ENCODE peak calls at places on chromosomes 11 and 22, in ten cellular contexts. V, A, K, Q, B, S, L, H, G and Y are unnamed samples.

GRCh38 chr11:12862761-12863469 is 146.2 kb upstream of the RASSF10 start:
- DNase-seq in V (no peak), A (peak), K (peak), Q (peak), B (no peak), S (no peak), L (no peak), H (no peak), G (peak), Y (no peak)

GRCh38 chr22:22944268-22944985 is 56.8 kb downstream of the IGLL5 start:
- DNase-seq in V (no peak), A (no peak), K (no peak), Q (no peak), B (no peak), S (peak), L (no peak), H (no peak), G (no peak), Y (no peak)

GRCh38 chr11:96328395-96329010 is 14.5 kb downstream of the MAML2 start:
- DNase-seq in V (no peak), A (no peak), K (no peak), Q (peak), B (no peak), S (no peak), L (no peak), H (no peak), G (no peak), Y (no peak)

GRCh38 chr11:62770778-62771143 is 435 bp upstream of the TAF6L start:
- DNase-seq in V (no peak), A (no peak), K (no peak), Q (no peak), B (peak), S (no peak), L (no peak), H (peak), G (no peak), Y (no peak)

GRCh38 chr11:69055212-69055586 is 6.5 kb downstream of the TPCN2 start:
- DNase-seq in V (no peak), A (no peak), K (no peak), Q (no peak), B (peak), S (no peak), L (peak), H (peak), G (no peak), Y (no peak)

GRCh38 chr11:927871-928270 is 2.2 kb downstream of the AP2A2 start:
- DNase-seq in V (peak), A (no peak), K (no peak), Q (no peak), B (no peak), S (no peak), L (peak), H (no peak), G (no peak), Y (no peak)

GRCh38 chr11:2369896-2370295 is 7.2 kb upstream of the CD81 start:
- DNase-seq in V (no peak), A (no peak), K (no peak), Q (no peak), B (no peak), S (no peak), L (no peak), H (no peak), G (no peak), Y (no peak)

GRCh38 chr11:119363081-119363861 is 16.8 kb upstream of the MFRP start:
- DNase-seq in V (no peak), A (no peak), K (no peak), Q (no peak), B (no peak), S (no peak), L (peak), H (peak), G (no peak), Y (no peak)

GRCh38 chr11:97964332-97965004 is 1056.3 kb upstream of the CNTN5 start:
- DNase-seq in V (no peak), A (no peak), K (no peak), Q (no peak), B (no peak), S (no peak), L (no peak), H (no peak), G (no peak), Y (no peak)

GRCh38 chr11:26187639-26188038 is 144.3 kb upstream of the ANO3 start:
- DNase-seq in V (no peak), A (no peak), K (peak), Q (peak), B (peak), S (no peak), L (no peak), H (no peak), G (peak), Y (no peak)

GRCh38 chr11:122743949-122744876 is 88.7 kb downstream of the UBASH3B start:
- DNase-seq in V (peak), A (no peak), K (no peak), Q (no peak), B (no peak), S (peak), L (peak), H (no peak), G (no peak), Y (peak)

GRCh38 chr11:45647329-45647728 is 18.1 kb downstream of the CHST1 start:
- DNase-seq in V (no peak), A (no peak), K (no peak), Q (no peak), B (no peak), S (no peak), L (no peak), H (no peak), G (no peak), Y (no peak)

GRCh38 chr22:46660604-46661201 is 40.5 kb downstream of the GRAMD4 start:
- DNase-seq in V (no peak), A (peak), K (no peak), Q (no peak), B (no peak), S (no peak), L (peak), H (peak), G (no peak), Y (no peak)

GRCh38 chr11:105829084-105829483 is 193.0 kb downstream of the MSANTD4 start:
- DNase-seq in V (no peak), A (no peak), K (no peak), Q (no peak), B (no peak), S (no peak), L (no peak), H (no peak), G (no peak), Y (peak)

GRCh38 chr22:25666308-25666707 is 75.7 kb upstream of the MYO18B start:
- DNase-seq in V (no peak), A (no peak), K (no peak), Q (no peak), B (peak), S (peak), L (peak), H (peak), G (peak), Y (no peak)

GRCh38 chr11:121614661-121615240 is 162.0 kb upstream of the SORL1-AS1 start:
- DNase-seq in V (no peak), A (no peak), K (no peak), Q (no peak), B (no peak), S (no peak), L (no peak), H (no peak), G (no peak), Y (no peak)

GRCh38 chr11:57087966-57088365 is 93.8 kb upstream of the LRRC55 start:
- DNase-seq in V (no peak), A (no peak), K (no peak), Q (no peak), B (no peak), S (no peak), L (no peak), H (no peak), G (no peak), Y (no peak)

GRCh38 chr22:46286941-46287872 is 9.5 kb upstream of the GTSE1 start:
- DNase-seq in V (no peak), A (no peak), K (no peak), Q (no peak), B (no peak), S (peak), L (no peak), H (peak), G (no peak), Y (no peak)

DNA sequence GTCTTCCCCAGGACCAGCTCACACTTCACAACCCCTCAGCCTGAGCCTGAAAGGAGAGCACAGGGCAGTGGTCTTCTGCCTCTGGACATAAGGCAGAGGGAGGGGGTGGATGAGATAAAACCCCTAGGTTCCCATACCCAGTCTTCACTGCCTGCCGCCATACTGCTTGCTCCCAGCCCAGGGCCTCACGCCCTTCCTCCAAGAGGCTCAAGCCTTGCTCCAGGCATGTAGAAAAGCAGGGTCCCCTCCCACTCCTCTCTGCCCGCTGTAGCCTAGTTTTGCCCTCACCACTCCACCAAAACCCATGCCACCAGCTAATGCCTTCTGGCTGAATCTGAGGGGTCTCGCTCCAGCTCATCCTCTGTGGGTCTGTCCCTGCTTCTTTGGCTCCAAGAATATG is 5.2 kb downstream of the ARRB1 start:
- DNase-seq in V (no peak), A (no peak), K (no peak), Q (no peak), B (no peak), S (no peak), L (no peak), H (no peak), G (no peak), Y (no peak)
- H3K4me3 ChIP-seq in V (no peak), A (no peak), K (no peak), Q (no peak), B (no peak), S (no peak), L (no peak), H (no peak), G (no peak), Y (no peak)

GRCh38 chr22:35542157-35542971 is 1.7 kb downstream of the RASD2 start:
- DNase-seq in V (no peak), A (no peak), K (no peak), Q (no peak), B (no peak), S (no peak), L (no peak), H (no peak), G (no peak), Y (no peak)

GRCh38 chr22:35539910-35540599 is 576 bp upstream of the RASD2 start:
- DNase-seq in V (peak), A (peak), K (no peak), Q (no peak), B (no peak), S (peak), L (peak), H (peak), G (no peak), Y (no peak)

GRCh38 chr22:35542972-35543516 is 2.4 kb downstream of the RASD2 start:
- DNase-seq in V (no peak), A (no peak), K (no peak), Q (no peak), B (no peak), S (no peak), L (no peak), H (no peak), G (no peak), Y (no peak)

GRCh38 chr22:35540600-35541253 is at the start of gene RASD2:
- DNase-seq in V (no peak), A (peak), K (no peak), Q (no peak), B (peak), S (no peak), L (peak), H (peak), G (peak), Y (no peak)

GRCh38 chr22:35541254-35541748 is 670 bp downstream of the RASD2 start:
- DNase-seq in V (no peak), A (no peak), K (no peak), Q (no peak), B (no peak), S (no peak), L (peak), H (peak), G (no peak), Y (no peak)
- H3K4me3 ChIP-seq in V (peak), A (peak), K (no peak), Q (no peak), B (no peak), S (no peak), L (peak), H (peak), G (peak), Y (no peak)

GRCh38 chr11:47258317-47258902 is 614 bp downstream of the NR1H3 start:
- DNase-seq in V (no peak), A (no peak), K (no peak), Q (no peak), B (no peak), S (no peak), L (no peak), H (no peak), G (no peak), Y (no peak)
- H3K4me3 ChIP-seq in V (no peak), A (peak), K (no peak), Q (peak), B (peak), S (no peak), L (peak), H (peak), G (peak), Y (no peak)

DNA sequence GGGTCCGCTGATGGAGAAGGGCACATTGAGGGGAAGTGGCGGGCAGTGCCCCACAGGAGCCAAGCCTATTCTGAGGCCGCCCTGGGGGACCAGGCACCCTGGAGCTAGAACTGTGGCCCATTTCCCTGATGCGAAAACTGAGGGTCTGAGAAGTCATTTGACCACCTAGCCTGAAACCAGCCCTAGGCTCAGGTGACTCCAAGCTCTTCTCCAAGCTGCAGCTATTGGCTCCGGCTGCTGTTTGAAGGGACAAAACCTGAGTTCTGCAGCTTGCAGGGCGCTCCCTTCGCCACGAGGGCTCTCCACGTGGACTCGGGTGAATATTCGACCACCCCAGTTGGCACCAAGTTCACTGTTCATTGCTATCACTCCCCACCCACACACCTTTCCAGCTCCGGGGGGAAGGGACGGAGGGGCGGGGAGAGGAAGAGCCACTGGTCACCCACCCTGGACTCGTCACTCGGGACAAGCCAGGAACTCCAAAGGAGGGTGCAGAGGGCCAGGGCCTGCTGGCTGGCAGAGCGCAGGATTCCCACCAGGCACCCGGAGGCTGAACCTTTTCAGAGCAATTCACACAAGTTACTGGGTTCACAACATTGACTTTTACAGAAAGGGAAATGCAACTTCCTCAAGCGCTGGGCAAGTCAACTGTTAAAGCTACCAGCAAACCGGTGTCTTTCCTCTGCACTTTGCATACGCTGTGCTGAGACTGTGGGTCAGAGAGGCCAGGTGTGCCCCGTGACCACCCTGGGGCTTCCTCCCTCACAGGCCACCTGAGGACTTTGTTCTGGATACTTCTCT is 1.1 kb upstream of the RAC2 start:
- DNase-seq in V (no peak), A (no peak), K (no peak), Q (no peak), B (peak), S (no peak), L (no peak), H (no peak), G (no peak), Y (peak)
- H3K4me3 ChIP-seq in V (peak), A (no peak), K (no peak), Q (no peak), B (no peak), S (no peak), L (no peak), H (no peak), G (no peak), Y (peak)

DNA sequence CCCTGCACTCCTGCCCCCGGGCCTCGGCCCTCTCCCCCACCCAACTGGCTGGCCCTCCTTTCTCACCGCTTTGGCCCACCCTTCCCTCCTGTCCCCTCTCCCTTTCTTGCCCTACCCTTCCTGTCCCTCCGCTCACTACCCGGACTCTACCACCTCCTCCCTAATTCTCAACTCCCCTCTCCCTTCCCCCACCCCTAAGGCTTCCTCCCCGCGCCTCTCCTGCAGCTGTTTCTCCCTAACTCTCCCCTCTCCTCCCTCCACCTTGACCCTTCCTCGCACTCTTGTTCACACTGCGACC is 416 bp downstream of the SLC15A3 start:
- DNase-seq in V (no peak), A (no peak), K (no peak), Q (no peak), B (no peak), S (no peak), L (no peak), H (no peak), G (no peak), Y (no peak)
- H3K4me3 ChIP-seq in V (peak), A (peak), K (peak), Q (peak), B (no peak), S (peak), L (peak), H (peak), G (no peak), Y (peak)

DNA sequence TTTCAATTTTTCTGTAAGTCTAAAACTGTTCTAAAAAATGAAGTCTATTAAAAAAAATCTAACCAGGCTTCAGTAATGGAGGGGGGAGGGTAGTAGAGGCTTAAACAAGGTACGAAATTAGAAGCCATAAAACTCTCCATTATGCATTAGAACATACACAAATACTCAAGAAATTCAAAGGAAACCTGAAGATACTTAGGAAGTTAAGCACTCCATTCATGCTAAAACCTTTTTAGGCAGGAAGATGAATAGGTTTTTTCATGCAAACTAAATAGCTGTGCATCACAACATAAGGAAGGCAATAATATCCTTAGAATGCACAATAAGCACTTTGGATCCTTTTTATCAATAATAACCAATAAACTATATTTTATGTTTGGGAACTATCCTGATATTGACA is 2.4 kb downstream of the RAB6A start:
- DNase-seq in V (no peak), A (no peak), K (no peak), Q (no peak), B (no peak), S (no peak), L (no peak), H (no peak), G (no peak), Y (no peak)
- H3K4me3 ChIP-seq in V (no peak), A (no peak), K (peak), Q (peak), B (peak), S (no peak), L (peak), H (peak), G (no peak), Y (peak)

GRCh38 chr22:20857838-20858614 is 585 bp downstream of the PI4KA start:
- DNase-seq in V (peak), A (peak), K (peak), Q (peak), B (peak), S (peak), L (peak), H (peak), G (peak), Y (peak)

GRCh38 chr22:20859615-20860014 is 808 bp downstream of the SNAP29 start:
- DNase-seq in V (no peak), A (no peak), K (no peak), Q (no peak), B (no peak), S (no peak), L (peak), H (no peak), G (no peak), Y (no peak)

GRCh38 chr22:20858615-20859416 is at the start of the genes PI4KA and SNAP29:
- DNase-seq in V (peak), A (peak), K (peak), Q (peak), B (peak), S (peak), L (peak), H (peak), G (peak), Y (peak)

GRCh38 chr22:20853236-20853660 is 5.4 kb downstream of the PI4KA start:
- DNase-seq in V (no peak), A (no peak), K (no peak), Q (no peak), B (no peak), S (peak), L (no peak), H (no peak), G (no peak), Y (no peak)

GRCh38 chr22:20857247-20857643 is 1.4 kb downstream of the PI4KA start:
- DNase-seq in V (no peak), A (no peak), K (no peak), Q (no peak), B (no peak), S (no peak), L (no peak), H (no peak), G (no peak), Y (no peak)
- H3K4me3 ChIP-seq in V (peak), A (peak), K (peak), Q (peak), B (peak), S (no peak), L (no peak), H (peak), G (peak), Y (peak)

DNA sequence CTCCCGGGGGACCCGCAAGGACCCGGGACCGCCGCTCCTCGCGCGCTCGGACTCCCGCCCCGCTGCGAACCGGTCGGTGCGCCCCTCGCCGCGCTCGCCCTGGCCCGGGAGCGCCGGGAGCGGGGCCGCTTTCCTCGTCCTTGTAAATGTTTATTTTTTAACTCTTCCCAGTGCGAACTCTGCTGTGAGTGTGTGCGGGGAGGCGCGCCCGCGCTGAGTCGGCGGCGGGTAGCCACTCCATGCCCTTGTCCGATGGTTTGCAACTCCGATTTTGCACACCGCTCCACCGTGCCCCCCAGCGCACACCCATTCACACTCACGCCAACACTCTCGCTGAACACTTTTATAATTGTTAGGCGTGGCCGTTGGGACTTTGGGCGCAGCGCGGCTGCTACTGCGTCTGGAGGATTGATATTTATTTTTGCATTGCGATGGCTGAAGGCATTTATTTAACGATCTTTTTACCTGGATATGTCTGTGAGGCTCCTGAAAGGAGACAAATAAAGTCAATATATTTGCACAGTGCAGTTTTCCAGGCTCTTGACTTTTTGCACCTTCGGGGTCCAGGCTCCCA is 1.0 kb downstream of the C11orf96 start:
- DNase-seq in V (no peak), A (no peak), K (no peak), Q (peak), B (no peak), S (peak), L (no peak), H (no peak), G (no peak), Y (no peak)
- H3K4me3 ChIP-seq in V (no peak), A (peak), K (peak), Q (peak), B (peak), S (peak), L (peak), H (peak), G (peak), Y (no peak)